ENCODE peak calls at places on chromosomes 11 and 22, in six cellular contexts. One of them, this sample, is unnamed.

GRCh38 chr11:2932850-2933251 is 3.6 kb upstream of the PHLDA2 start:
- DNase-seq in A549: no peak
- DNase-seq in ovary: no peak
- DNase-seq in mesendoderm: no peak
- DNase-seq in astrocyte of the cerebellum: no peak
- DNase-seq in bronchial epithelial cell: peak
- DNase-seq in this sample: no peak

GRCh38 chr11:62061356-62062222 is 62.2 kb upstream of the INCENP start:
- DNase-seq in A549: no peak
- DNase-seq in bronchial epithelial cell: peak
- DNase-seq in mesendoderm: peak
- DNase-seq in ovary: no peak
- DNase-seq in astrocyte of the cerebellum: no peak
- DNase-seq in this sample: no peak

GRCh38 chr11:19110290-19110689 is 6.7 kb upstream of the ZDHHC13 start:
- DNase-seq in ovary: no peak
- DNase-seq in mesendoderm: no peak
- DNase-seq in bronchial epithelial cell: no peak
- DNase-seq in A549: no peak
- DNase-seq in astrocyte of the cerebellum: no peak
- DNase-seq in this sample: no peak

GRCh38 chr11:66883021-66883968 is 26.4 kb downstream of the LRFN4 start:
- DNase-seq in bronchial epithelial cell: peak
- DNase-seq in astrocyte of the cerebellum: no peak
- DNase-seq in A549: peak
- DNase-seq in mesendoderm: peak
- DNase-seq in ovary: no peak
- DNase-seq in this sample: peak

GRCh38 chr11:68038718-68039525 is at the start of gene TCIRG1:
- DNase-seq in ovary: peak
- DNase-seq in bronchial epithelial cell: peak
- DNase-seq in astrocyte of the cerebellum: no peak
- DNase-seq in A549: peak
- DNase-seq in mesendoderm: peak
- DNase-seq in this sample: no peak

GRCh38 chr11:1733009-1733715 is 17.2 kb downstream of the IFITM10 start:
- DNase-seq in bronchial epithelial cell: no peak
- DNase-seq in ovary: no peak
- DNase-seq in astrocyte of the cerebellum: no peak
- DNase-seq in A549: no peak
- DNase-seq in mesendoderm: no peak
- DNase-seq in this sample: no peak

GRCh38 chr11:1523779-1524178 is 37.2 kb upstream of the MOB2 start:
- DNase-seq in mesendoderm: no peak
- DNase-seq in ovary: no peak
- DNase-seq in bronchial epithelial cell: no peak
- DNase-seq in astrocyte of the cerebellum: no peak
- DNase-seq in A549: no peak
- DNase-seq in this sample: no peak

GRCh38 chr22:48979482-48979881 is 848.2 kb downstream of the BRD1 start:
- DNase-seq in ovary: no peak
- DNase-seq in A549: peak
- DNase-seq in bronchial epithelial cell: no peak
- DNase-seq in mesendoderm: peak
- DNase-seq in astrocyte of the cerebellum: no peak
- DNase-seq in this sample: no peak

GRCh38 chr22:40685406-40685805 is 6.1 kb downstream of the MCHR1 start:
- DNase-seq in bronchial epithelial cell: no peak
- DNase-seq in astrocyte of the cerebellum: no peak
- DNase-seq in A549: no peak
- DNase-seq in ovary: no peak
- DNase-seq in mesendoderm: no peak
- DNase-seq in this sample: no peak

GRCh38 chr11:63838150-63838681 is 694 bp upstream of the MARK2 start:
- DNase-seq in A549: no peak
- DNase-seq in mesendoderm: peak
- DNase-seq in astrocyte of the cerebellum: no peak
- DNase-seq in ovary: peak
- DNase-seq in bronchial epithelial cell: peak
- DNase-seq in this sample: no peak

DNA sequence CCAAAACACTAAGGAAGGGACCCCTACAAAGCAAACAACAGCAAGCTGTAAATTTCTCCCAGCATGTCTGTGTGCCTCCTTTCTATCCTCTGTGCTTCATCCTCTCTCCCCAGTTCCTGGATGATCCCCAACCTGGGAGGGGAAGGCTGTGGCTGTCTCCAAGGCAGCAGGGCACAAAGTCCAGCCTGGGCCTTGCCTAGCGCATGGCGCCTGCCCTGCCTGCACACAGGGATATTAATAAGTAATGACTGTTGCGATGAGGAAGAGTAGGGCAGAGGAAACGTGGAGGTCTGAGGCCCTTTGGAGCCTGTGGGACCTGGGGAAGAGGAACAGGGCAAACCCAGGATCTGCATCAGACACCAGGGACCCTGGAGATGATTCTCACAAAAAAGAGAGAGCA is 2.0 kb downstream of the USH1C start:
- DNase-seq in ovary: no peak
- DNase-seq in bronchial epithelial cell: no peak
- DNase-seq in mesendoderm: no peak
- DNase-seq in A549: no peak
- DNase-seq in astrocyte of the cerebellum: no peak
- DNase-seq in this sample: no peak
- H3K4me3 ChIP-seq in ovary: no peak
- H3K4me3 ChIP-seq in bronchial epithelial cell: no peak
- H3K4me3 ChIP-seq in mesendoderm: no peak
- H3K4me3 ChIP-seq in A549: no peak
- H3K4me3 ChIP-seq in astrocyte of the cerebellum: no peak
- H3K4me3 ChIP-seq in this sample: no peak

GRCh38 chr11:118047749-118048148 is 29.1 kb upstream of the TMPRSS4 start:
- DNase-seq in mesendoderm: no peak
- DNase-seq in bronchial epithelial cell: no peak
- DNase-seq in ovary: no peak
- DNase-seq in A549: no peak
- DNase-seq in astrocyte of the cerebellum: no peak
- DNase-seq in this sample: no peak

GRCh38 chr11:118046964-118047700 is 29.7 kb upstream of the TMPRSS4 start:
- DNase-seq in mesendoderm: no peak
- DNase-seq in bronchial epithelial cell: no peak
- DNase-seq in ovary: no peak
- DNase-seq in A549: no peak
- DNase-seq in astrocyte of the cerebellum: no peak
- DNase-seq in this sample: no peak

GRCh38 chr11:118045191-118045590 is 31.7 kb upstream of the TMPRSS4 start:
- DNase-seq in bronchial epithelial cell: peak
- DNase-seq in astrocyte of the cerebellum: no peak
- DNase-seq in A549: no peak
- DNase-seq in mesendoderm: no peak
- DNase-seq in ovary: no peak
- DNase-seq in this sample: no peak

GRCh38 chr11:118048472-118049370 is 28.2 kb upstream of the TMPRSS4 start:
- DNase-seq in astrocyte of the cerebellum: no peak
- DNase-seq in bronchial epithelial cell: no peak
- DNase-seq in A549: no peak
- DNase-seq in mesendoderm: no peak
- DNase-seq in ovary: no peak
- DNase-seq in this sample: no peak

DNA sequence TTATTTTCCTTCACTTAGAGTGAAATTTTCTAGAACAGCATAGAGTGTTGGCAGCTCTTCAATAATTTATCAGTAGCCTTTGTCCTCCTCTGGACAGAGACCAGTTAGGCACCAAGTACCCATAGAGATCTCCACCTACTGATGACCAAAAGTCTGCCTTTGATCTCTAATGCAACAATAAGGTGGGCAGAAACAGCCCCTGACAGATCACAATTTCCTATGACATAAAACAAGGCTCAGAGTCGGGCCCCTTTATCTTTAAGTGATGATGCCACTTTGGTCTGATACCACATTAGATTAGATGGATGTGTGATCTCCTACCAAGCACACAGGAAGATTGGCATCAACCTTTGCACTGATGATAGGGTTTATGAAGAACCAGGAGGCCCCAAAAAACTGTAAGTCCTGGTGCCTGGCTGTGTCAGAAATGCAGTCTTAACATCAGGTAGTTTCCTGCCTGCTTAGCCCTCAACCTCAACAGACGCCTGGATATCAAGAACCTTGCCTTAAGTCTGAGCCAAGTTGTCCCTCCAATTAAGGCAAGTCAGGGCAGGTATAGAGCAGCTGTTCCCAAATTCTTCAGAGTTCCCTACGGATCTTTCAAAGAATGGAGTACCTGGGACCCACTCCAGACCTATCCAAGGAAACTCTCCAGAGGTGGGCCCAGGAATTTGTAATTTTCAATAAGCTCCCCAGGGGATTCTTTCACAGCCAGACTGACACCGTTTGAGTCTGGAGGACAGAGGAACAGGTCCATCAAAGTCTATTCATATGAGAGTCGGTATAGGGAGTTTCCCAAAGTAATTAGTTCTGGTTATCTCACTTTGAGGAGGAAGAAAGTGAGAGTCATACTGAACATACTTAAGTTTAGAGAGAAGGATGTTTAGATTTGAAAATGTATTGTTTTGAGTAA is 30.6 kb upstream of the TMPRSS4 start:
- DNase-seq in A549: no peak
- DNase-seq in bronchial epithelial cell: peak
- DNase-seq in mesendoderm: no peak
- DNase-seq in astrocyte of the cerebellum: no peak
- DNase-seq in ovary: no peak
- DNase-seq in this sample: no peak
- H3K4me3 ChIP-seq in A549: no peak
- H3K4me3 ChIP-seq in bronchial epithelial cell: no peak
- H3K4me3 ChIP-seq in mesendoderm: no peak
- H3K4me3 ChIP-seq in astrocyte of the cerebellum: no peak
- H3K4me3 ChIP-seq in ovary: no peak
- H3K4me3 ChIP-seq in this sample: no peak

GRCh38 chr11:111098091-111098490 is 147.4 kb upstream of the POU2AF2 start:
- DNase-seq in ovary: no peak
- DNase-seq in A549: no peak
- DNase-seq in astrocyte of the cerebellum: no peak
- DNase-seq in bronchial epithelial cell: no peak
- DNase-seq in mesendoderm: no peak
- DNase-seq in this sample: no peak

GRCh38 chr11:111095327-111095726 is 150.2 kb upstream of the POU2AF2 start:
- DNase-seq in bronchial epithelial cell: no peak
- DNase-seq in A549: no peak
- DNase-seq in astrocyte of the cerebellum: no peak
- DNase-seq in ovary: no peak
- DNase-seq in mesendoderm: no peak
- DNase-seq in this sample: no peak

GRCh38 chr11:111101836-111102235 is 143.7 kb upstream of the POU2AF2 start:
- DNase-seq in A549: no peak
- DNase-seq in bronchial epithelial cell: no peak
- DNase-seq in ovary: no peak
- DNase-seq in mesendoderm: no peak
- DNase-seq in astrocyte of the cerebellum: no peak
- DNase-seq in this sample: no peak

GRCh38 chr11:111093061-111093460 is 152.5 kb upstream of the POU2AF2 start:
- DNase-seq in ovary: no peak
- DNase-seq in bronchial epithelial cell: no peak
- DNase-seq in astrocyte of the cerebellum: no peak
- DNase-seq in A549: no peak
- DNase-seq in mesendoderm: no peak
- DNase-seq in this sample: no peak

DNA sequence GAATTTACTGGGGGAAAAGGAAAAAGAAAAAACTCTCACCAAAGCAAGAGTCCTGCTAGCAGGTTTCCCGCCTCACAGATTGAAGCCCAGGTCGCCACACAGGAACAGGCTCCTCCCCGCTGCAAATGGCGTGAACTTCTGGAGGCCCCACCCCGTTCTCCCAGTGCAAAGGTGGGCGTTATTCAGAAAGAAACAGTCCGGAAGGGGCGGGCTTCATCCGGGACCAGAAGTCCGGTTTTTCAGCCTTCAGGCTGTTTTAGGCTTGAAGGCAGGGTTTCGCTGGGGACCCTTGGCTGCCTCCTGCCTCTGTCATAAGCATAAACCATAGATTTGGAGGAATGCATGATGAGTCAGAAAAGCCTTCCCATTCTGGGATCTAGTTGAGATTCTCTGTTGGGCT is 148.3 kb upstream of the POU2AF2 start:
- DNase-seq in A549: no peak
- DNase-seq in bronchial epithelial cell: peak
- DNase-seq in astrocyte of the cerebellum: no peak
- DNase-seq in mesendoderm: peak
- DNase-seq in ovary: no peak
- DNase-seq in this sample: no peak
- H3K4me3 ChIP-seq in A549: no peak
- H3K4me3 ChIP-seq in bronchial epithelial cell: peak
- H3K4me3 ChIP-seq in astrocyte of the cerebellum: no peak
- H3K4me3 ChIP-seq in mesendoderm: no peak
- H3K4me3 ChIP-seq in ovary: no peak
- H3K4me3 ChIP-seq in this sample: no peak

GRCh38 chr11:73982595-73982989 is at the start of gene UCP2:
- DNase-seq in A549: peak
- DNase-seq in astrocyte of the cerebellum: peak
- DNase-seq in mesendoderm: no peak
- DNase-seq in bronchial epithelial cell: no peak
- DNase-seq in ovary: peak
- DNase-seq in this sample: no peak

GRCh38 chr11:73978576-73979086 is 4.0 kb downstream of the UCP2 start:
- DNase-seq in A549: no peak
- DNase-seq in ovary: no peak
- DNase-seq in bronchial epithelial cell: peak
- DNase-seq in mesendoderm: no peak
- DNase-seq in astrocyte of the cerebellum: no peak
- DNase-seq in this sample: no peak

GRCh38 chr11:73980001-73980960 is 2.4 kb downstream of the UCP2 start:
- DNase-seq in astrocyte of the cerebellum: no peak
- DNase-seq in bronchial epithelial cell: peak
- DNase-seq in ovary: no peak
- DNase-seq in mesendoderm: peak
- DNase-seq in A549: no peak
- DNase-seq in this sample: peak

GRCh38 chr11:73982990-73983763 is 534 bp upstream of the UCP2 start:
- DNase-seq in mesendoderm: peak
- DNase-seq in ovary: peak
- DNase-seq in astrocyte of the cerebellum: peak
- DNase-seq in bronchial epithelial cell: peak
- DNase-seq in A549: peak
- DNase-seq in this sample: peak

DNA sequence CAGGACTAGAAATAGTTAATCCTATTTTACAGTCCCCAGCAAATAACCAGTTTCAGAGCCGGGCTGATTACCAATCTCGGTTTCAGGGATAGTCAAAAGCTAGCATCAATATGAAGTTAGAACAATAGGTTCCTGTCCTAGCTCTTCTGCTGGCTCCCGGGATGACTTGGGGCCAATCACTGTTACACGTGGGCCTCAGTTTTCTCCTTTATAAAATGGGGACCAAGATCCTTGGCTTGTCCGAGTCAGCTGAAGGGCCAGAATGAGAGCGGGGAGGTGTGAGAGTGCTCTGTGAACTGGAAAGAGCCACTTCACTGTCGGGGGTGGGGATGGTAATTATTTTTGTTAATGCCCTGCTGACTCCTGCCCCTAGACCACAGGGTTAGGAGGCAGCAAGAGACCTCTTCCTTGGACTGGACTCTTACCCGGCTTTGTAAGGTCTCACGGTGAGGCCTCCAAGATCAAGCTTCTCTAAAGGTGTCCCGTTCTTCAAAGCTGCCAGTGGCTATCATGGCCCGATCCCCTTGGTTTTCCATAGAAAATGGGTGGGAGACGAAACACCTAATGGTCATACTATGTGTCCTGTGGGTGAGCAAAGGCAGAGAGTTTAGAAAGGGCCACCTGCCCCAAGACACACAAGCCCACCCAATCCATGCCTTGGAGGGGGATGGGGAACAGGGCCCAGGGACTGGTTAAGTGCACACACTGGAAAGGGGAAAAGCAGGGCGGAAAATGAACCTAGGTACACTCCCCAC is 1.4 kb downstream of the UCP2 start:
- DNase-seq in ovary: no peak
- DNase-seq in mesendoderm: no peak
- DNase-seq in astrocyte of the cerebellum: no peak
- DNase-seq in bronchial epithelial cell: no peak
- DNase-seq in A549: no peak
- DNase-seq in this sample: no peak
- H3K4me3 ChIP-seq in ovary: no peak
- H3K4me3 ChIP-seq in mesendoderm: peak
- H3K4me3 ChIP-seq in astrocyte of the cerebellum: peak
- H3K4me3 ChIP-seq in bronchial epithelial cell: no peak
- H3K4me3 ChIP-seq in A549: peak
- H3K4me3 ChIP-seq in this sample: peak